ENCODE peak calls at places on chromosomes 2 and 18, in ten cellular contexts. E is Calu3; T is activated T-cell treated with anti-CD3 and anti-CD28 coated beads, Interleukin-2, amount 50 U/mL, for 1 hour; F is NCI-H774; G is left cardiac atrium; I is left lung; U is HFFc6; J is SK-N-MC; H is activated naive CD8-positive, alpha-beta T cell treated with anti-CD3 and anti-CD28 coated beads, Interleukin-2, amount 10 ng/mL, durations not matched to agents 7 days and 5 days; Z is fibroblast of pulmonary artery. B is an unnamed sample.

GRCh38 chr2:7555260-7555659 is 638.0 kb downstream of the RNF144A start:
- DNase-seq in E (no peak), T (no peak), F (no peak), G (no peak), I (no peak), U (no peak), J (no peak), H (no peak), Z (no peak), B (no peak)

GRCh38 chr2:105052773-105053172 is 14.9 kb downstream of the MRPS9 start:
- DNase-seq in E (peak), T (no peak), F (no peak), G (peak), I (no peak), U (no peak), J (no peak), H (no peak), Z (peak), B (peak)

GRCh38 chr2:72155151-72155550 is 7.5 kb upstream of the CYP26B1 start:
- DNase-seq in E (no peak), T (no peak), F (no peak), G (no peak), I (no peak), U (no peak), J (no peak), H (no peak), Z (no peak), B (no peak)

GRCh38 chr2:40049782-40050181 is 270.7 kb upstream of the THUMPD2 start:
- DNase-seq in E (no peak), T (no peak), F (no peak), G (no peak), I (no peak), U (no peak), J (peak), H (no peak), Z (no peak), B (no peak)

GRCh38 chr2:195633573-195633870 is 23.5 kb upstream of the SLC39A10 start:
- DNase-seq in E (no peak), T (no peak), F (no peak), G (no peak), I (no peak), U (no peak), J (no peak), H (no peak), Z (no peak), B (no peak)

GRCh38 chr2:188765522-188765921 is 208.7 kb upstream of the COL3A1 start:
- DNase-seq in E (peak), T (no peak), F (no peak), G (peak), I (no peak), U (peak), J (no peak), H (no peak), Z (peak), B (peak)

GRCh38 chr18:76208632-76209308 is 286.3 kb downstream of the ZNF516 start:
- DNase-seq in E (no peak), T (no peak), F (no peak), G (no peak), I (no peak), U (no peak), J (no peak), H (no peak), Z (no peak), B (no peak)

GRCh38 chr18:5066380-5066977 is 130.6 kb downstream of the AKAIN1 start:
- DNase-seq in E (peak), T (no peak), F (no peak), G (no peak), I (no peak), U (no peak), J (no peak), H (no peak), Z (no peak), B (no peak)

GRCh38 chr2:20216130-20217025 is 8.6 kb downstream of the SDC1 start:
- DNase-seq in E (no peak), T (no peak), F (no peak), G (no peak), I (no peak), U (no peak), J (no peak), H (no peak), Z (no peak), B (no peak)

GRCh38 chr18:58222439-58223125 is 178.6 kb downstream of the NEDD4L start:
- DNase-seq in E (no peak), T (no peak), F (no peak), G (no peak), I (no peak), U (no peak), J (no peak), H (no peak), Z (no peak), B (peak)

GRCh38 chr2:148122788-148123187 is 101.9 kb downstream of the MBD5 start:
- DNase-seq in E (no peak), T (no peak), F (no peak), G (no peak), I (no peak), U (peak), J (no peak), H (no peak), Z (no peak), B (no peak)

GRCh38 chr2:239193426-239193825 is 207.4 kb downstream of the HDAC4 start:
- DNase-seq in E (no peak), T (no peak), F (no peak), G (no peak), I (peak), U (no peak), J (no peak), H (peak), Z (no peak), B (no peak)

GRCh38 chr18:42578781-42579180 is 536.7 kb downstream of the RIT2 start:
- DNase-seq in E (no peak), T (no peak), F (no peak), G (no peak), I (no peak), U (no peak), J (no peak), H (no peak), Z (peak), B (no peak)

GRCh38 chr18:39685303-39685902 is 2119.8 kb upstream of the CELF4 start:
- DNase-seq in E (no peak), T (no peak), F (no peak), G (no peak), I (no peak), U (no peak), J (no peak), H (no peak), Z (no peak), B (peak)

GRCh38 chr2:238097988-238098853 is 1.9 kb upstream of the ESPNL start:
- DNase-seq in E (peak), T (peak), F (peak), G (peak), I (no peak), U (no peak), J (peak), H (peak), Z (peak), B (peak)

GRCh38 chr18:9380571-9381390 is 46.2 kb downstream of the TWSG1 start:
- DNase-seq in E (no peak), T (no peak), F (peak), G (no peak), I (no peak), U (peak), J (no peak), H (no peak), Z (peak), B (no peak)

GRCh38 chr2:75053484-75054112 is 95.2 kb downstream of the POLE4 start:
- DNase-seq in E (peak), T (no peak), F (peak), G (no peak), I (no peak), U (peak), J (no peak), H (no peak), Z (peak), B (peak)

B was measured in endothelial cell of umbilical vein.